ENCODE peak calls at places on chromosomes 4 and X, in four cellular contexts. E is heart right ventricle, J is kidney, S is pancreas. Y is an unnamed sample.

GRCh38 chrX:42603016-42603415 is 174.9 kb downstream of the PPP1R2C start:
- DNase-seq in E (no peak), J (no peak), S (no peak), Y (no peak)

GRCh38 chr4:80732010-80732409 is 298.5 kb upstream of the BMP3 start:
- DNase-seq in E (no peak), J (no peak), S (no peak), Y (no peak)

GRCh38 chr4:83112678-83113428 is 1.7 kb downstream of the PLAC8 start:
- DNase-seq in E (no peak), J (no peak), S (no peak), Y (no peak)

GRCh38 chr4:8280158-8280875 is 10.8 kb downstream of the HTRA3 start:
- DNase-seq in E (no peak), J (peak; percentile 68), S (no peak), Y (peak; percentile 9)

GRCh38 chr4:8607603-8608481 is 15.3 kb downstream of the CPZ start:
- DNase-seq in E (no peak), J (no peak), S (peak; percentile 33), Y (no peak)

GRCh38 chr4:177308125-177308524 is 1.5 kb upstream of the NEIL3 start:
- DNase-seq in E (no peak), J (no peak), S (no peak), Y (no peak)

GRCh38 chr4:2723751-2724150 is 32.4 kb downstream of the TNIP2 start:
- DNase-seq in E (no peak), J (peak; percentile 14), S (no peak), Y (no peak)

GRCh38 chr4:69823481-69824186 is 36.3 kb downstream of the SULT1E1 start:
- DNase-seq in E (no peak), J (no peak), S (peak; percentile 61), Y (no peak)

GRCh38 chr4:7664106-7664505 is 229.4 kb upstream of the PSAPL1 start:
- DNase-seq in E (no peak), J (peak; percentile 47), S (no peak), Y (peak; percentile 0)

GRCh38 chrX:85037114-85037513 is 33.4 kb downstream of the APOOL start:
- DNase-seq in E (no peak), J (no peak), S (no peak), Y (no peak)

GRCh38 chrX:9355739-9356138 is 109.1 kb upstream of the TBL1X start:
- DNase-seq in E (no peak), J (no peak), S (no peak), Y (no peak)

GRCh38 chrX:97308161-97308560 is 424.5 kb downstream of the RPA4 start:
- DNase-seq in E (no peak), J (no peak), S (no peak), Y (no peak)

GRCh38 chr4:74267998-74268606 is 40.2 kb upstream of the EPGN start:
- DNase-seq in E (no peak), J (no peak), S (no peak), Y (no peak)

GRCh38 chr4:184387351-184387750 is 87.0 kb downstream of the IRF2 start:
- DNase-seq in E (no peak), J (no peak), S (no peak), Y (no peak)

GRCh38 chrX:138756234-138756633 is 44.7 kb upstream of the FGF13 start:
- DNase-seq in E (peak; percentile 15), J (peak; percentile 54), S (no peak), Y (peak; percentile 19)

GRCh38 chrX:81201692-81202412 is at the start of the genes HMGN5 and SH3BGRL:
- DNase-seq in E (peak; percentile 80), J (peak; percentile 91), S (peak; percentile 89), Y (peak; percentile 81)

GRCh38 chr4:83699358-83699757 is 163.4 kb downstream of the GPAT3 start:
- DNase-seq in E (no peak), J (no peak), S (no peak), Y (no peak)

GRCh38 chr4:138103597-138104461 is 138.3 kb downstream of the SLC7A11 start:
- DNase-seq in E (no peak), J (no peak), S (no peak), Y (no peak)
- H3K4me3 ChIP-seq in E (no peak overlapping the region), J (peak overlapping the region; percentile 4), S (peak overlapping the region; percentile 21), Y (no peak overlapping the region)

GRCh38 chr4:33453916-33454315 is 2733.7 kb downstream of the PCDH7 start:
- DNase-seq in E (no peak), J (no peak), S (no peak), Y (no peak)
- H3K9me3 ChIP-seq in E (no peaks in the 10 kb centered on the region), J (no peaks in the 10 kb centered on the region), S (no peaks in the 10 kb centered on the region), Y (peaks cover 22% of the 10 kb centered on the region)

GRCh38 chr4:139633661-139634060 is 32.0 kb upstream of the MGST2 start:
- DNase-seq in E (peak; percentile 34), J (no peak), S (peak; percentile 40), Y (peak; percentile 21)
- TF ChIP-seq CTCF in E (peak; percentile 32), J (peak; percentile 64), S (peak; percentile 37), Y (peak; percentile 72)

GRCh38 chr4:42149004-42149403 is 3.5 kb downstream of the BEND4 start:
- DNase-seq in E (no peak), J (no peak), S (no peak), Y (no peak)

GRCh38 chr4:42150653-42151567 is 1.5 kb downstream of the BEND4 start:
- DNase-seq in E (no peak), J (peak; percentile 66), S (no peak), Y (no peak)

GRCh38 chr4:42148453-42148852 is 4.0 kb downstream of the BEND4 start:
- DNase-seq in E (no peak), J (no peak), S (no peak), Y (no peak)

GRCh38 chr4:42152507-42153504 is at the start of gene BEND4:
- DNase-seq in E (no peak), J (no peak), S (no peak), Y (no peak)

GRCh38 chr4:42151568-42152506 is 618 bp downstream of the BEND4 start:
- DNase-seq in E (no peak), J (peak; percentile 76), S (no peak), Y (no peak)
- H3K4me3 ChIP-seq in E (peak overlapping the region; percentile 53), J (no peak overlapping the region), S (peak overlapping the region; percentile 30), Y (peak overlapping the region; percentile 66)

Y was measured in left ventricle myocardium inferior.